ENCODE peak calls at places on chromosomes 13 and 19, in eight cellular contexts. One of them, this sample, is unnamed.

GRCh38 chr13:22506286-22506685 is 674.5 kb upstream of the SGCG start:
- DNase-seq in stimulated activated CD8-positive, alpha-beta memory T cell treated with anti-CD3 and anti-CD28 coated beads, Interleukin-15, amount 100 ng/mL, for 1 hour: no peak
- DNase-seq in HFF-Myc: no peak
- DNase-seq in omental fat pad: no peak
- DNase-seq in GF-D8: no peak
- DNase-seq in AG04449: no peak
- DNase-seq in foreskin fibroblast: no peak
- DNase-seq in NCI-H774: no peak
- DNase-seq in this sample: no peak

GRCh38 chr13:26228080-26228479 is 6.0 kb upstream of the RNF6 start:
- DNase-seq in stimulated activated CD8-positive, alpha-beta memory T cell treated with anti-CD3 and anti-CD28 coated beads, Interleukin-15, amount 100 ng/mL, for 1 hour: no peak
- DNase-seq in HFF-Myc: no peak
- DNase-seq in omental fat pad: no peak
- DNase-seq in GF-D8: no peak
- DNase-seq in AG04449: no peak
- DNase-seq in foreskin fibroblast: no peak
- DNase-seq in NCI-H774: no peak
- DNase-seq in this sample: no peak

GRCh38 chr19:47429140-47429793 is 9.9 kb upstream of the MEIS3 start:
- DNase-seq in stimulated activated CD8-positive, alpha-beta memory T cell treated with anti-CD3 and anti-CD28 coated beads, Interleukin-15, amount 100 ng/mL, for 1 hour: no peak
- DNase-seq in HFF-Myc: no peak
- DNase-seq in omental fat pad: no peak
- DNase-seq in GF-D8: no peak
- DNase-seq in AG04449: no peak
- DNase-seq in foreskin fibroblast: no peak
- DNase-seq in NCI-H774: no peak
- DNase-seq in this sample: no peak

GRCh38 chr19:44737238-44738160 is 11.0 kb upstream of the BCL3 start:
- DNase-seq in stimulated activated CD8-positive, alpha-beta memory T cell treated with anti-CD3 and anti-CD28 coated beads, Interleukin-15, amount 100 ng/mL, for 1 hour: no peak
- DNase-seq in HFF-Myc: no peak
- DNase-seq in omental fat pad: no peak
- DNase-seq in GF-D8: no peak
- DNase-seq in AG04449: no peak
- DNase-seq in foreskin fibroblast: no peak
- DNase-seq in NCI-H774: no peak
- DNase-seq in this sample: peak

GRCh38 chr13:96662036-96662435 is 332.2 kb downstream of the OXGR1 start:
- DNase-seq in stimulated activated CD8-positive, alpha-beta memory T cell treated with anti-CD3 and anti-CD28 coated beads, Interleukin-15, amount 100 ng/mL, for 1 hour: no peak
- DNase-seq in HFF-Myc: no peak
- DNase-seq in omental fat pad: no peak
- DNase-seq in GF-D8: no peak
- DNase-seq in AG04449: no peak
- DNase-seq in foreskin fibroblast: peak
- DNase-seq in NCI-H774: no peak
- DNase-seq in this sample: no peak

GRCh38 chr19:40424637-40425449 is 949 bp downstream of the SERTAD1 start:
- DNase-seq in stimulated activated CD8-positive, alpha-beta memory T cell treated with anti-CD3 and anti-CD28 coated beads, Interleukin-15, amount 100 ng/mL, for 1 hour: no peak
- DNase-seq in HFF-Myc: no peak
- DNase-seq in omental fat pad: no peak
- DNase-seq in GF-D8: no peak
- DNase-seq in AG04449: no peak
- DNase-seq in foreskin fibroblast: peak
- DNase-seq in NCI-H774: no peak
- DNase-seq in this sample: peak

GRCh38 chr19:35378356-35378755 is 7.5 kb downstream of the GPR42 start:
- DNase-seq in stimulated activated CD8-positive, alpha-beta memory T cell treated with anti-CD3 and anti-CD28 coated beads, Interleukin-15, amount 100 ng/mL, for 1 hour: no peak
- DNase-seq in HFF-Myc: no peak
- DNase-seq in omental fat pad: no peak
- DNase-seq in GF-D8: no peak
- DNase-seq in AG04449: no peak
- DNase-seq in foreskin fibroblast: no peak
- DNase-seq in NCI-H774: no peak
- DNase-seq in this sample: no peak

GRCh38 chr13:26463848-26464247 is 93.6 kb upstream of the WASF3 start:
- DNase-seq in stimulated activated CD8-positive, alpha-beta memory T cell treated with anti-CD3 and anti-CD28 coated beads, Interleukin-15, amount 100 ng/mL, for 1 hour: no peak
- DNase-seq in HFF-Myc: no peak
- DNase-seq in omental fat pad: no peak
- DNase-seq in GF-D8: no peak
- DNase-seq in AG04449: no peak
- DNase-seq in foreskin fibroblast: no peak
- DNase-seq in NCI-H774: no peak
- DNase-seq in this sample: no peak

GRCh38 chr19:16576690-16577530 is 4.7 kb upstream of the SLC35E1 start:
- DNase-seq in stimulated activated CD8-positive, alpha-beta memory T cell treated with anti-CD3 and anti-CD28 coated beads, Interleukin-15, amount 100 ng/mL, for 1 hour: no peak
- DNase-seq in HFF-Myc: no peak
- DNase-seq in omental fat pad: no peak
- DNase-seq in GF-D8: no peak
- DNase-seq in AG04449: no peak
- DNase-seq in foreskin fibroblast: no peak
- DNase-seq in NCI-H774: no peak
- DNase-seq in this sample: no peak

GRCh38 chr13:39129253-39129652 is 91.0 kb downstream of the NHLRC3 start:
- DNase-seq in stimulated activated CD8-positive, alpha-beta memory T cell treated with anti-CD3 and anti-CD28 coated beads, Interleukin-15, amount 100 ng/mL, for 1 hour: no peak
- DNase-seq in HFF-Myc: no peak
- DNase-seq in omental fat pad: no peak
- DNase-seq in GF-D8: no peak
- DNase-seq in AG04449: no peak
- DNase-seq in foreskin fibroblast: no peak
- DNase-seq in NCI-H774: no peak
- DNase-seq in this sample: no peak

GRCh38 chr13:46354143-46355087 is 32.6 kb downstream of the RUBCNL start:
- DNase-seq in stimulated activated CD8-positive, alpha-beta memory T cell treated with anti-CD3 and anti-CD28 coated beads, Interleukin-15, amount 100 ng/mL, for 1 hour: no peak
- DNase-seq in HFF-Myc: peak
- DNase-seq in omental fat pad: no peak
- DNase-seq in GF-D8: no peak
- DNase-seq in AG04449: peak
- DNase-seq in foreskin fibroblast: peak
- DNase-seq in NCI-H774: no peak
- DNase-seq in this sample: peak

GRCh38 chr19:50556236-50557008 is 11.8 kb downstream of the LRRC4B start:
- DNase-seq in stimulated activated CD8-positive, alpha-beta memory T cell treated with anti-CD3 and anti-CD28 coated beads, Interleukin-15, amount 100 ng/mL, for 1 hour: peak
- DNase-seq in HFF-Myc: peak
- DNase-seq in omental fat pad: peak
- DNase-seq in GF-D8: no peak
- DNase-seq in AG04449: peak
- DNase-seq in foreskin fibroblast: peak
- DNase-seq in NCI-H774: peak
- DNase-seq in this sample: peak

GRCh38 chr19:45881082-45881908 is 4.6 kb downstream of the IRF2BP1 start:
- DNase-seq in stimulated activated CD8-positive, alpha-beta memory T cell treated with anti-CD3 and anti-CD28 coated beads, Interleukin-15, amount 100 ng/mL, for 1 hour: no peak
- DNase-seq in HFF-Myc: no peak
- DNase-seq in omental fat pad: no peak
- DNase-seq in GF-D8: no peak
- DNase-seq in AG04449: no peak
- DNase-seq in foreskin fibroblast: no peak
- DNase-seq in NCI-H774: no peak
- DNase-seq in this sample: no peak

GRCh38 chr19:18300930-18301717 is 19.7 kb upstream of the JUND start:
- DNase-seq in stimulated activated CD8-positive, alpha-beta memory T cell treated with anti-CD3 and anti-CD28 coated beads, Interleukin-15, amount 100 ng/mL, for 1 hour: no peak
- DNase-seq in HFF-Myc: no peak
- DNase-seq in omental fat pad: no peak
- DNase-seq in GF-D8: no peak
- DNase-seq in AG04449: no peak
- DNase-seq in foreskin fibroblast: peak
- DNase-seq in NCI-H774: no peak
- DNase-seq in this sample: peak

GRCh38 chr13:110042253-110042652 is 255.9 kb upstream of the IRS2 start:
- DNase-seq in stimulated activated CD8-positive, alpha-beta memory T cell treated with anti-CD3 and anti-CD28 coated beads, Interleukin-15, amount 100 ng/mL, for 1 hour: no peak
- DNase-seq in HFF-Myc: no peak
- DNase-seq in omental fat pad: no peak
- DNase-seq in GF-D8: no peak
- DNase-seq in AG04449: peak
- DNase-seq in foreskin fibroblast: no peak
- DNase-seq in NCI-H774: no peak
- DNase-seq in this sample: no peak

This sample was measured in kidney tubule cell.